ENCODE peak calls at places on chromosomes 11 and 22, in five cellular contexts. G is endothelial cell of umbilical vein, N is NCI-H187 treated with DMSO at 0.1 percent for 48 hours, I is brain microvascular endothelial cell, R is NCI-H524 treated with DMSO at 0.1 percent for 48 hours. J is an unnamed sample.

GRCh38 chr22:39242809-39243442 is 1.9 kb downstream of the PDGFB start:
- DNase-seq in G (no peak), N (no peak), I (no peak), R (no peak), J (no peak)

GRCh38 chr11:123507043-123507442 is 77.0 kb downstream of the GRAMD1B start:
- DNase-seq in G (no peak), N (no peak), I (no peak), R (no peak), J (no peak)

GRCh38 chr11:61516675-61517516 is 8.3 kb downstream of the LRRC10B start:
- DNase-seq in G (peak), N (no peak), I (peak), R (no peak), J (no peak)

GRCh38 chr11:101880208-101880607 is 34.6 kb upstream of the CEP126 start:
- DNase-seq in G (peak), N (no peak), I (peak), R (no peak), J (peak)

GRCh38 chr11:76166314-76166713 is 40.0 kb downstream of the WNT11 start:
- DNase-seq in G (no peak), N (no peak), I (no peak), R (no peak), J (no peak)

GRCh38 chr11:62181097-62181496 is 8.9 kb upstream of the SCGB1D1 start:
- DNase-seq in G (no peak), N (no peak), I (no peak), R (no peak), J (no peak)

GRCh38 chr22:19966908-19967750 is 25.5 kb upstream of the TXNRD2 start:
- DNase-seq in G (peak), N (no peak), I (no peak), R (no peak), J (no peak)

GRCh38 chr11:5922749-5923426 is 19.2 kb upstream of the OR56A3 start:
- DNase-seq in G (no peak), N (no peak), I (peak), R (no peak), J (no peak)

GRCh38 chr11:125270711-125271110 is 106.2 kb downstream of the PKNOX2 start:
- DNase-seq in G (no peak), N (no peak), I (peak), R (no peak), J (no peak)

GRCh38 chr11:103970850-103971249 is 65.6 kb upstream of the DDI1 start:
- DNase-seq in G (no peak), N (no peak), I (no peak), R (no peak), J (no peak)

GRCh38 chr22:43878831-43879550 is 12.8 kb downstream of the PNPLA5 start:
- DNase-seq in G (no peak), N (no peak), I (no peak), R (no peak), J (no peak)

GRCh38 chr11:76124905-76125566 is 81.3 kb downstream of the WNT11 start:
- DNase-seq in G (no peak), N (no peak), I (no peak), R (no peak), J (no peak)

GRCh38 chr11:120136356-120136755 is 1.6 kb downstream of the TRIM29 start:
- DNase-seq in G (no peak), N (no peak), I (no peak), R (no peak), J (no peak)

GRCh38 chr11:63670738-63671321 is 346 bp downstream of the ATL3 start:
- DNase-seq in G (no peak), N (no peak), I (no peak), R (no peak), J (no peak)

GRCh38 chr22:32202539-32203180 is 2.2 kb downstream of the RFPL2 start:
- DNase-seq in G (peak), N (no peak), I (peak), R (peak), J (no peak)

GRCh38 chr11:101915811-101916291 is 471 bp downstream of the ANGPTL5 start:
- DNase-seq in G (peak), N (no peak), I (peak), R (no peak), J (no peak)

GRCh38 chr11:2691355-2691761 is 8.4 kb downstream of the KCNQ1OT1 start:
- DNase-seq in G (no peak), N (no peak), I (no peak), R (no peak), J (no peak)

GRCh38 chr11:120401506-120401905 is 65.3 kb downstream of the ARHGEF12 start:
- DNase-seq in G (no peak), N (no peak), I (no peak), R (no peak), J (no peak)

GRCh38 chr11:70624598-70624993 is 226.3 kb downstream of the CTTN start:
- DNase-seq in G (no peak), N (no peak), I (no peak), R (no peak), J (no peak)

GRCh38 chr22:45200862-45201511 is 37.3 kb downstream of the NUP50 start:
- DNase-seq in G (no peak), N (no peak), I (peak), R (no peak), J (no peak)

GRCh38 chr22:36356708-36357694 is 30.8 kb downstream of the MYH9 start:
- DNase-seq in G (no peak), N (no peak), I (no peak), R (no peak), J (no peak)

GRCh38 chr11:59173080-59173963 is 1.4 kb downstream of the DTX4 start:
- DNase-seq in G (no peak), N (no peak), I (no peak), R (no peak), J (no peak)

GRCh38 chr11:11786771-11787170 is 55.0 kb upstream of the USP47 start:
- DNase-seq in G (peak), N (no peak), I (peak), R (no peak), J (no peak)

GRCh38 chr11:19253149-19253540 is 12.4 kb upstream of the E2F8 start:
- DNase-seq in G (no peak), N (no peak), I (no peak), R (no peak), J (no peak)

GRCh38 chr11:134275534-134276395 is at the start of gene GLB1L3:
- DNase-seq in G (no peak), N (no peak), I (no peak), R (peak), J (no peak)

GRCh38 chr11:60891103-60891741 is 15.2 kb downstream of the PRPF19 start:
- DNase-seq in G (peak), N (no peak), I (peak), R (no peak), J (no peak)

GRCh38 chr22:43014062-43014875 is 680 bp downstream of the PACSIN2 start:
- DNase-seq in G (peak), N (no peak), I (no peak), R (no peak), J (no peak)

GRCh38 chr11:33303541-33303940 is 46.4 kb downstream of the HIPK3 start:
- DNase-seq in G (no peak), N (no peak), I (no peak), R (no peak), J (no peak)

GRCh38 chr11:44028401-44028800 is 19.4 kb upstream of the ACCSL start:
- DNase-seq in G (no peak), N (no peak), I (no peak), R (no peak), J (no peak)

GRCh38 chr22:39003165-39003638 is 10.9 kb upstream of the APOBEC3C start:
- DNase-seq in G (peak), N (no peak), I (peak), R (no peak), J (peak)

GRCh38 chr22:29096736-29097669 is 24.2 kb downstream of the KREMEN1 start:
- DNase-seq in G (no peak), N (no peak), I (no peak), R (no peak), J (no peak)

GRCh38 chr11:18383388-18384156 is 10.8 kb upstream of the LDHA start:
- DNase-seq in G (peak), N (no peak), I (peak), R (no peak), J (peak)

GRCh38 chr22:39251762-39252460 is 7.1 kb upstream of the PDGFB start:
- DNase-seq in G (no peak), N (no peak), I (no peak), R (no peak), J (no peak)

GRCh38 chr22:50733521-50734342 is 4.3 kb upstream of the ACR start:
- DNase-seq in G (no peak), N (no peak), I (no peak), R (no peak), J (no peak)

GRCh38 chr11:111303476-111303875 is 5.1 kb downstream of the POU2AF3 start:
- DNase-seq in G (no peak), N (peak), I (no peak), R (peak), J (no peak)